ENCODE peak calls at places on chromosome 9, in ten cellular contexts. One of them, this sample, is unnamed.

GRCh38 chr9:115743709-115744605 is 409.6 kb upstream of the PAPPA start:
- DNase-seq in HCT116: no peak
- DNase-seq in SK-N-MC: no peak
- DNase-seq in DND-41: no peak
- DNase-seq in HepG2: no peak
- DNase-seq in neural progenitor cell: no peak
- DNase-seq in PC-3: no peak
- DNase-seq in A673: no peak
- DNase-seq in hepatocyte: no peak
- DNase-seq in endothelial cell of umbilical vein: no peak
- DNase-seq in this sample: no peak

GRCh38 chr9:113503613-113504230 is 40.2 kb downstream of the RGS3 start:
- DNase-seq in HCT116: no peak
- DNase-seq in SK-N-MC: no peak
- DNase-seq in DND-41: no peak
- DNase-seq in HepG2: no peak
- DNase-seq in neural progenitor cell: no peak
- DNase-seq in PC-3: no peak
- DNase-seq in A673: no peak
- DNase-seq in hepatocyte: no peak
- DNase-seq in endothelial cell of umbilical vein: peak
- DNase-seq in this sample: peak

GRCh38 chr9:114291886-114292590 is 30.9 kb upstream of the ORM1 start:
- DNase-seq in HCT116: no peak
- DNase-seq in SK-N-MC: no peak
- DNase-seq in DND-41: no peak
- DNase-seq in HepG2: no peak
- DNase-seq in neural progenitor cell: no peak
- DNase-seq in PC-3: no peak
- DNase-seq in A673: no peak
- DNase-seq in hepatocyte: no peak
- DNase-seq in endothelial cell of umbilical vein: no peak
- DNase-seq in this sample: no peak

GRCh38 chr9:88694625-88695024 is 159.6 kb downstream of the NXNL2 start:
- DNase-seq in HCT116: no peak
- DNase-seq in SK-N-MC: no peak
- DNase-seq in DND-41: no peak
- DNase-seq in HepG2: no peak
- DNase-seq in neural progenitor cell: no peak
- DNase-seq in PC-3: no peak
- DNase-seq in A673: no peak
- DNase-seq in hepatocyte: no peak
- DNase-seq in endothelial cell of umbilical vein: no peak
- DNase-seq in this sample: peak

GRCh38 chr9:116653580-116654355 is 33.3 kb upstream of the TRIM32 start:
- DNase-seq in HCT116: no peak
- DNase-seq in SK-N-MC: no peak
- DNase-seq in DND-41: no peak
- DNase-seq in HepG2: peak
- DNase-seq in neural progenitor cell: peak
- DNase-seq in PC-3: no peak
- DNase-seq in A673: no peak
- DNase-seq in hepatocyte: no peak
- DNase-seq in endothelial cell of umbilical vein: no peak
- DNase-seq in this sample: no peak

GRCh38 chr9:69519470-69520240 is 152.5 kb downstream of the APBA1 start:
- DNase-seq in HCT116: no peak
- DNase-seq in SK-N-MC: no peak
- DNase-seq in DND-41: no peak
- DNase-seq in HepG2: peak
- DNase-seq in neural progenitor cell: no peak
- DNase-seq in PC-3: no peak
- DNase-seq in A673: no peak
- DNase-seq in hepatocyte: no peak
- DNase-seq in endothelial cell of umbilical vein: peak
- DNase-seq in this sample: no peak

GRCh38 chr9:91162784-91163440 is 198.8 kb downstream of the AUH start:
- DNase-seq in HCT116: no peak
- DNase-seq in SK-N-MC: no peak
- DNase-seq in DND-41: peak
- DNase-seq in HepG2: no peak
- DNase-seq in neural progenitor cell: no peak
- DNase-seq in PC-3: peak
- DNase-seq in A673: no peak
- DNase-seq in hepatocyte: peak
- DNase-seq in endothelial cell of umbilical vein: no peak
- DNase-seq in this sample: peak

GRCh38 chr9:126363250-126363649 is 36.6 kb downstream of the MVB12B start:
- DNase-seq in HCT116: no peak
- DNase-seq in SK-N-MC: no peak
- DNase-seq in DND-41: no peak
- DNase-seq in HepG2: no peak
- DNase-seq in neural progenitor cell: no peak
- DNase-seq in PC-3: peak
- DNase-seq in A673: no peak
- DNase-seq in hepatocyte: no peak
- DNase-seq in endothelial cell of umbilical vein: no peak
- DNase-seq in this sample: no peak

GRCh38 chr9:86529496-86530275 is 175.5 kb upstream of the TUT7 start:
- DNase-seq in HCT116: no peak
- DNase-seq in SK-N-MC: no peak
- DNase-seq in DND-41: no peak
- DNase-seq in HepG2: no peak
- DNase-seq in neural progenitor cell: no peak
- DNase-seq in PC-3: no peak
- DNase-seq in A673: no peak
- DNase-seq in hepatocyte: no peak
- DNase-seq in endothelial cell of umbilical vein: no peak
- DNase-seq in this sample: no peak

GRCh38 chr9:20685769-20686168 is 1.7 kb downstream of the FOCAD start:
- DNase-seq in HCT116: no peak
- DNase-seq in SK-N-MC: no peak
- DNase-seq in DND-41: no peak
- DNase-seq in HepG2: no peak
- DNase-seq in neural progenitor cell: no peak
- DNase-seq in PC-3: no peak
- DNase-seq in A673: no peak
- DNase-seq in hepatocyte: no peak
- DNase-seq in endothelial cell of umbilical vein: no peak
- DNase-seq in this sample: no peak
- H3K4me3 ChIP-seq in HCT116: peak
- H3K4me3 ChIP-seq in SK-N-MC: peak
- H3K4me3 ChIP-seq in DND-41: no peak
- H3K4me3 ChIP-seq in HepG2: no peak
- H3K4me3 ChIP-seq in neural progenitor cell: no peak
- H3K4me3 ChIP-seq in PC-3: peak
- H3K4me3 ChIP-seq in A673: peak
- H3K4me3 ChIP-seq in hepatocyte: peak
- H3K4me3 ChIP-seq in endothelial cell of umbilical vein: peak
- H3K4me3 ChIP-seq in this sample: peak

GRCh38 chr9:135269912-135270630 is 182.6 kb downstream of the OLFM1 start:
- DNase-seq in HCT116: no peak
- DNase-seq in SK-N-MC: no peak
- DNase-seq in DND-41: no peak
- DNase-seq in HepG2: no peak
- DNase-seq in neural progenitor cell: no peak
- DNase-seq in PC-3: no peak
- DNase-seq in A673: no peak
- DNase-seq in hepatocyte: no peak
- DNase-seq in endothelial cell of umbilical vein: no peak
- DNase-seq in this sample: no peak

GRCh38 chr9:135265931-135266330 is 178.5 kb downstream of the OLFM1 start:
- DNase-seq in HCT116: no peak
- DNase-seq in SK-N-MC: no peak
- DNase-seq in DND-41: no peak
- DNase-seq in HepG2: no peak
- DNase-seq in neural progenitor cell: no peak
- DNase-seq in PC-3: no peak
- DNase-seq in A673: no peak
- DNase-seq in hepatocyte: no peak
- DNase-seq in endothelial cell of umbilical vein: no peak
- DNase-seq in this sample: no peak

GRCh38 chr9:135268981-135269380 is 181.5 kb downstream of the OLFM1 start:
- DNase-seq in HCT116: no peak
- DNase-seq in SK-N-MC: no peak
- DNase-seq in DND-41: no peak
- DNase-seq in HepG2: no peak
- DNase-seq in neural progenitor cell: no peak
- DNase-seq in PC-3: no peak
- DNase-seq in A673: no peak
- DNase-seq in hepatocyte: no peak
- DNase-seq in endothelial cell of umbilical vein: no peak
- DNase-seq in this sample: no peak

GRCh38 chr9:135262248-135262647 is 174.8 kb downstream of the OLFM1 start:
- DNase-seq in HCT116: no peak
- DNase-seq in SK-N-MC: no peak
- DNase-seq in DND-41: no peak
- DNase-seq in HepG2: no peak
- DNase-seq in neural progenitor cell: no peak
- DNase-seq in PC-3: no peak
- DNase-seq in A673: no peak
- DNase-seq in hepatocyte: no peak
- DNase-seq in endothelial cell of umbilical vein: no peak
- DNase-seq in this sample: no peak

GRCh38 chr9:135267410-135267809 is 179.9 kb downstream of the OLFM1 start:
- DNase-seq in HCT116: no peak
- DNase-seq in SK-N-MC: no peak
- DNase-seq in DND-41: no peak
- DNase-seq in HepG2: peak
- DNase-seq in neural progenitor cell: no peak
- DNase-seq in PC-3: no peak
- DNase-seq in A673: no peak
- DNase-seq in hepatocyte: peak
- DNase-seq in endothelial cell of umbilical vein: no peak
- DNase-seq in this sample: no peak
- TF ChIP-seq EZH2 in HCT116: no peak
- TF ChIP-seq EZH2 in SK-N-MC: no peak
- TF ChIP-seq EZH2 in DND-41: no peak
- TF ChIP-seq EZH2 in HepG2: no peak
- TF ChIP-seq EZH2 in neural progenitor cell: no peak
- TF ChIP-seq EZH2 in PC-3: no peak
- TF ChIP-seq EZH2 in A673: no peak
- TF ChIP-seq EZH2 in hepatocyte: no peak
- TF ChIP-seq EZH2 in endothelial cell of umbilical vein: no peak
- TF ChIP-seq EZH2 in this sample: no peak

GRCh38 chr9:93699650-93700049 is 123.3 kb downstream of the PHF2 start:
- DNase-seq in HCT116: no peak
- DNase-seq in SK-N-MC: no peak
- DNase-seq in DND-41: no peak
- DNase-seq in HepG2: no peak
- DNase-seq in neural progenitor cell: no peak
- DNase-seq in PC-3: no peak
- DNase-seq in A673: no peak
- DNase-seq in hepatocyte: no peak
- DNase-seq in endothelial cell of umbilical vein: no peak
- DNase-seq in this sample: no peak
- H3K4me3 ChIP-seq in HCT116: no peak
- H3K4me3 ChIP-seq in SK-N-MC: no peak
- H3K4me3 ChIP-seq in DND-41: no peak
- H3K4me3 ChIP-seq in HepG2: no peak
- H3K4me3 ChIP-seq in neural progenitor cell: no peak
- H3K4me3 ChIP-seq in PC-3: no peak
- H3K4me3 ChIP-seq in A673: no peak
- H3K4me3 ChIP-seq in hepatocyte: no peak
- H3K4me3 ChIP-seq in endothelial cell of umbilical vein: no peak
- H3K4me3 ChIP-seq in this sample: no peak

GRCh38 chr9:137030006-137030405 is 1.9 kb downstream of the FUT7 start:
- DNase-seq in HCT116: no peak
- DNase-seq in SK-N-MC: no peak
- DNase-seq in DND-41: no peak
- DNase-seq in HepG2: no peak
- DNase-seq in neural progenitor cell: no peak
- DNase-seq in PC-3: no peak
- DNase-seq in A673: no peak
- DNase-seq in hepatocyte: no peak
- DNase-seq in endothelial cell of umbilical vein: no peak
- DNase-seq in this sample: no peak
- TF ChIP-seq EZH2 in HCT116: no peak
- TF ChIP-seq EZH2 in SK-N-MC: no peak
- TF ChIP-seq EZH2 in DND-41: no peak
- TF ChIP-seq EZH2 in HepG2: no peak
- TF ChIP-seq EZH2 in neural progenitor cell: no peak
- TF ChIP-seq EZH2 in PC-3: no peak
- TF ChIP-seq EZH2 in A673: no peak
- TF ChIP-seq EZH2 in hepatocyte: no peak
- TF ChIP-seq EZH2 in endothelial cell of umbilical vein: no peak
- TF ChIP-seq EZH2 in this sample: no peak

GRCh38 chr9:119003218-119003617 is 366.0 kb downstream of the BRINP1 start:
- DNase-seq in HCT116: no peak
- DNase-seq in SK-N-MC: no peak
- DNase-seq in DND-41: no peak
- DNase-seq in HepG2: no peak
- DNase-seq in neural progenitor cell: no peak
- DNase-seq in PC-3: no peak
- DNase-seq in A673: no peak
- DNase-seq in hepatocyte: no peak
- DNase-seq in endothelial cell of umbilical vein: no peak
- DNase-seq in this sample: no peak

GRCh38 chr9:119009253-119009652 is 360.0 kb downstream of the BRINP1 start:
- DNase-seq in HCT116: no peak
- DNase-seq in SK-N-MC: no peak
- DNase-seq in DND-41: no peak
- DNase-seq in HepG2: no peak
- DNase-seq in neural progenitor cell: no peak
- DNase-seq in PC-3: no peak
- DNase-seq in A673: no peak
- DNase-seq in hepatocyte: no peak
- DNase-seq in endothelial cell of umbilical vein: no peak
- DNase-seq in this sample: peak

GRCh38 chr9:119003882-119004617 is 365.2 kb downstream of the BRINP1 start:
- DNase-seq in HCT116: no peak
- DNase-seq in SK-N-MC: no peak
- DNase-seq in DND-41: no peak
- DNase-seq in HepG2: no peak
- DNase-seq in neural progenitor cell: no peak
- DNase-seq in PC-3: no peak
- DNase-seq in A673: no peak
- DNase-seq in hepatocyte: no peak
- DNase-seq in endothelial cell of umbilical vein: no peak
- DNase-seq in this sample: no peak

GRCh38 chr9:119004618-119004990 is 364.6 kb downstream of the BRINP1 start:
- DNase-seq in HCT116: no peak
- DNase-seq in SK-N-MC: no peak
- DNase-seq in DND-41: no peak
- DNase-seq in HepG2: peak
- DNase-seq in neural progenitor cell: no peak
- DNase-seq in PC-3: no peak
- DNase-seq in A673: no peak
- DNase-seq in hepatocyte: peak
- DNase-seq in endothelial cell of umbilical vein: no peak
- DNase-seq in this sample: peak

DNA sequence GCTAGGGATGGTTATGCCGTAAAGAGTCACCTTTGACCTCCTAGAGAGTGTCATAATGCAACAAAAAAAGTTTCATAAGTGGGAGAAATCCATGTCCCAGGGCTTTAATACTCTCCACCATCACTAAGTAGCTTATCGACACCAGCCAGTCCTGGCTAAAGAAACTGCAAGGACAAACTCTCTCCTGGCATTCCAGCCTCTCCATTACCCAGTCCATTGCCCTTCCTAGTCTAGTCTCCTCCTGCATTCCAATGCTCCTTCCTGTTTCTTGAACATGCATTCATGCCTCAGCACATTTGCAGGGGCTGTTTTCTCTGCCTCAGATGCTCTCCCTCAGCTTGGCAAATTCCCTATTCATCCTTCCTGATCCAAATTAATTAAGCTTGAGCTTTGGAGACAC is 364.1 kb downstream of the BRINP1 start:
- DNase-seq in HCT116: no peak
- DNase-seq in SK-N-MC: no peak
- DNase-seq in DND-41: no peak
- DNase-seq in HepG2: no peak
- DNase-seq in neural progenitor cell: peak
- DNase-seq in PC-3: no peak
- DNase-seq in A673: no peak
- DNase-seq in hepatocyte: no peak
- DNase-seq in endothelial cell of umbilical vein: no peak
- DNase-seq in this sample: peak
- H3K4me3 ChIP-seq in HCT116: no peak
- H3K4me3 ChIP-seq in SK-N-MC: no peak
- H3K4me3 ChIP-seq in DND-41: no peak
- H3K4me3 ChIP-seq in HepG2: no peak
- H3K4me3 ChIP-seq in neural progenitor cell: no peak
- H3K4me3 ChIP-seq in PC-3: no peak
- H3K4me3 ChIP-seq in A673: no peak
- H3K4me3 ChIP-seq in hepatocyte: no peak
- H3K4me3 ChIP-seq in endothelial cell of umbilical vein: no peak
- H3K4me3 ChIP-seq in this sample: no peak

This sample was measured in fibroblast of lung.